ENCODE peak calls at places on chromosomes 11 and 22, in nine cellular contexts. D is HFFc6; L is SK-MEL-5; O is activated naive CD8-positive, alpha-beta T cell treated with anti-CD3 and anti-CD28 coated beads, Interleukin-2, amount 10 ng/mL, durations not matched to agents 7 days and 5 days; H is T-helper 9 cell; C is dermis microvascular lymphatic vessel endothelial cell; B is GM13976; J is amniotic epithelial cell; E is activated effector memory CD4-positive, alpha-beta T cell treated with anti-CD3 and anti-CD28 coated beads, Interleukin-2, amount 50 U/mL, for 16 hours. S is an unnamed sample.

GRCh38 chr11:70608568-70609314 is 210.4 kb downstream of the CTTN start:
- DNase-seq in C (no peak), O (no peak), J (no peak), H (no peak), E (no peak), D (no peak), B (no peak), L (no peak), S (no peak)

GRCh38 chr11:47616726-47617416 is 22.7 kb upstream of the C1QTNF4 start:
- DNase-seq in E (no peak), D (peak), H (no peak), O (no peak), L (peak), B (peak), J (peak), C (peak), S (peak)

GRCh38 chr11:87603887-87604286 is 566.2 kb downstream of the TMEM135 start:
- DNase-seq in J (no peak), C (no peak), H (no peak), O (no peak), B (no peak), E (no peak), L (no peak), D (no peak), S (no peak)

GRCh38 chr11:235998-236773 is at the start of gene SIRT3:
- DNase-seq in B (peak), D (peak), J (peak), C (peak), O (peak), E (peak), L (peak), H (peak), S (peak)

GRCh38 chr11:85893378-85893777 is 38.2 kb downstream of the CCDC83 start:
- DNase-seq in C (no peak), B (no peak), E (no peak), L (no peak), D (no peak), J (no peak), O (no peak), H (no peak), S (no peak)

GRCh38 chr11:77374108-77374507 is 72.6 kb upstream of the GDPD4 start:
- DNase-seq in D (peak), J (peak), L (no peak), H (no peak), B (no peak), E (no peak), O (no peak), C (no peak), S (no peak)

GRCh38 chr22:28283025-28283654 is 364.1 kb upstream of the PITPNB start:
- DNase-seq in D (peak), B (no peak), J (peak), L (no peak), E (no peak), H (no peak), O (no peak), C (peak), S (peak)

GRCh38 chr11:123093686-123094085 is 31.8 kb upstream of the HSPA8 start:
- DNase-seq in J (no peak), O (no peak), C (no peak), B (no peak), H (no peak), D (no peak), E (no peak), L (no peak), S (no peak)

GRCh38 chr11:119890466-119890865 is 161.5 kb upstream of the NECTIN1 start:
- DNase-seq in B (no peak), H (no peak), J (no peak), C (no peak), D (no peak), O (no peak), L (no peak), E (no peak), S (no peak)

GRCh38 chr11:63682045-63682915 is 980 bp downstream of the RTN3 start:
- DNase-seq in O (no peak), L (peak), J (peak), H (no peak), D (no peak), C (no peak), B (no peak), E (no peak), S (peak)

GRCh38 chr11:131423715-131424114 is 53.3 kb downstream of the NTM start:
- DNase-seq in J (no peak), C (no peak), L (no peak), E (no peak), B (no peak), H (no peak), D (no peak), O (no peak), S (no peak)

GRCh38 chr11:502288-503178 is 4.5 kb downstream of the RNH1 start:
- DNase-seq in L (no peak), O (no peak), C (no peak), H (no peak), J (no peak), D (no peak), B (no peak), E (no peak), S (no peak)

GRCh38 chr11:103898065-103898464 is 138.4 kb upstream of the DDI1 start:
- DNase-seq in C (no peak), L (no peak), D (no peak), O (no peak), H (no peak), J (no peak), B (no peak), E (no peak), S (no peak)

GRCh38 chr11:120563698-120564572 is 52.4 kb downstream of the GRIK4 start:
- DNase-seq in E (peak), D (no peak), J (no peak), H (no peak), L (no peak), C (no peak), B (no peak), O (no peak), S (no peak)

GRCh38 chr11:75270896-75271415 is 30.4 kb downstream of the TPBGL start:
- DNase-seq in E (no peak), H (no peak), B (no peak), J (peak), L (peak), O (peak), D (peak), C (no peak), S (peak)

GRCh38 chr11:47533690-47534135 is 19.2 kb downstream of the CELF1 start:
- DNase-seq in L (no peak), B (no peak), H (no peak), O (no peak), D (peak), J (peak), C (no peak), E (no peak), S (no peak)

GRCh38 chr11:225734-226453 is 10.2 kb downstream of the SIRT3 start:
- DNase-seq in C (no peak), D (no peak), O (no peak), L (no peak), J (peak), H (no peak), B (peak), E (peak), S (peak)

GRCh38 chr11:115817844-115818565 is 313.8 kb upstream of the CADM1 start:
- DNase-seq in B (no peak), H (no peak), C (no peak), J (no peak), O (no peak), L (no peak), E (no peak), D (no peak), S (no peak)

GRCh38 chr22:48842976-48843375 is 984.7 kb downstream of the BRD1 start:
- DNase-seq in C (no peak), J (no peak), O (no peak), B (no peak), E (no peak), L (no peak), D (no peak), H (no peak), S (no peak)

GRCh38 chr11:45151362-45151982 is 5.0 kb downstream of the PRDM11 start:
- DNase-seq in C (no peak), J (no peak), L (no peak), O (no peak), E (no peak), H (no peak), B (no peak), D (no peak), S (peak)

GRCh38 chr11:65388731-65389130 is 2.3 kb downstream of the FRMD8 start:
- DNase-seq in B (no peak), E (no peak), D (no peak), O (no peak), C (no peak), J (no peak), L (no peak), H (no peak), S (no peak)

GRCh38 chr11:22466809-22467208 is 128.6 kb downstream of the SLC17A6 start:
- DNase-seq in D (no peak), J (peak), O (no peak), E (no peak), H (no peak), B (no peak), L (no peak), C (no peak), S (no peak)

GRCh38 chr11:63165710-63166310 is 21.8 kb upstream of the SLC22A24 start:
- DNase-seq in D (no peak), E (no peak), J (no peak), O (no peak), H (no peak), B (no peak), C (no peak), L (no peak), S (no peak)

GRCh38 chr11:69278091-69278867 is 15.7 kb upstream of the MYEOV start:
- DNase-seq in B (no peak), E (no peak), O (no peak), L (no peak), C (no peak), D (no peak), J (no peak), H (no peak), S (no peak)

GRCh38 chr22:38657248-38657909 is 941 bp downstream of the CBY1 start:
- DNase-seq in E (peak), J (peak), B (peak), D (no peak), O (peak), L (peak), C (no peak), H (peak), S (no peak)

GRCh38 chr11:11577246-11577855 is 44.5 kb downstream of the GALNT18 start:
- DNase-seq in D (peak), O (no peak), E (no peak), B (no peak), C (peak), J (no peak), L (no peak), H (no peak), S (no peak)

GRCh38 chr11:35367491-35367890 is 51.9 kb downstream of the SLC1A2 start:
- DNase-seq in L (peak), J (peak), O (no peak), B (no peak), H (no peak), D (peak), C (no peak), E (no peak), S (no peak)

GRCh38 chr11:106594751-106595351 is 423.4 kb downstream of the GUCY1A2 start:
- DNase-seq in D (no peak), L (no peak), J (no peak), O (no peak), C (no peak), H (no peak), E (no peak), B (no peak), S (no peak)

GRCh38 chr11:127493330-127493729 is 492.8 kb upstream of the KIRREL3 start:
- DNase-seq in D (peak), E (no peak), H (no peak), B (no peak), L (peak), C (no peak), O (no peak), J (peak), S (no peak)

GRCh38 chr11:1564535-1565172 is 7.4 kb downstream of the DUSP8 start:
- DNase-seq in B (no peak), H (no peak), E (peak), C (no peak), J (peak), D (peak), O (no peak), L (no peak), S (peak)

GRCh38 chr11:20235164-20235563 is 74.9 kb upstream of the DBX1 start:
- DNase-seq in O (no peak), J (no peak), H (no peak), B (no peak), L (no peak), C (no peak), E (no peak), D (no peak), S (no peak)

GRCh38 chr11:14904745-14905103 is 12.7 kb upstream of the CYP2R1 start:
- DNase-seq in C (no peak), L (no peak), H (peak), B (peak), E (peak), J (peak), D (no peak), O (peak), S (peak)

GRCh38 chr11:125180413-125181305 is 16.1 kb downstream of the PKNOX2 start:
- DNase-seq in E (no peak), D (no peak), B (no peak), H (no peak), L (no peak), C (no peak), J (no peak), O (no peak), S (no peak)

GRCh38 chr11:96664108-96664507 is 274.3 kb downstream of the JRKL start:
- DNase-seq in B (no peak), L (no peak), J (peak), H (no peak), O (no peak), C (no peak), E (no peak), D (no peak), S (no peak)

GRCh38 chr22:32994921-32995320 is 63.3 kb downstream of the SYN3 start:
- DNase-seq in O (no peak), L (no peak), C (no peak), B (no peak), H (no peak), E (no peak), J (no peak), D (no peak), S (no peak)

GRCh38 chr11:134200688-134201087 is 23.1 kb downstream of the NCAPD3 start:
- DNase-seq in O (no peak), D (no peak), J (no peak), C (no peak), E (no peak), H (no peak), B (no peak), L (no peak), S (no peak)

GRCh38 chr11:27858901-27859300 is 158.6 kb upstream of the BDNF start:
- DNase-seq in D (peak), O (no peak), J (peak), C (no peak), L (no peak), B (no peak), E (no peak), H (no peak), S (no peak)

GRCh38 chr11:61720597-61720996 is 31.8 kb upstream of the MYRF start:
- DNase-seq in O (no peak), H (no peak), J (no peak), C (no peak), D (no peak), E (no peak), B (no peak), L (no peak), S (no peak)

S was measured in sigmoid colon.